ENCODE peak calls at places on chromosome 18, in ten cellular contexts. Q is fibroblast of mammary gland; E is IMR-90; B is astrocyte; S is activated T-cell treated with anti-CD3 and anti-CD28 coated beads, Interleukin-2, amount 50 U/mL, for 48 hours; T is RCC 7860; O is HuH-7.5; X is hippocampal formation; C is fibroblast of the aortic adventitia; F is choroid plexus epithelial cell. N is an unnamed sample.

GRCh38 chr18:46632401-46633089 is 24.5 kb downstream of the LOXHD1 start:
- DNase-seq in F (peak), Q (peak), X (peak), B (peak), T (peak), E (peak), C (peak), O (no peak), S (no peak), N (no peak)

GRCh38 chr18:37778417-37779165 is 213.0 kb upstream of the CELF4 start:
- DNase-seq in X (peak), F (peak), C (no peak), T (peak), B (no peak), O (peak), S (peak), Q (peak), E (no peak), N (peak)

GRCh38 chr18:62717850-62718229 is 2.5 kb downstream of the PHLPP1 start:
- DNase-seq in T (no peak), C (peak), S (no peak), B (peak), Q (peak), O (no peak), X (peak), E (peak), F (peak), N (peak)

GRCh38 chr18:30684825-30685481 is 357.6 kb downstream of the DSC3 start:
- DNase-seq in X (no peak), C (no peak), T (no peak), E (no peak), Q (no peak), O (no peak), F (no peak), B (no peak), S (no peak), N (no peak)

GRCh38 chr18:55338955-55339662 is 248.9 kb downstream of the TCF4 start:
- DNase-seq in B (peak), T (no peak), Q (peak), F (peak), C (peak), O (no peak), E (peak), S (no peak), X (no peak), N (peak)

GRCh38 chr18:77086034-77086433 is 46.5 kb downstream of the MBP start:
- DNase-seq in Q (peak), T (no peak), E (peak), S (no peak), X (no peak), C (peak), O (no peak), B (peak), F (peak), N (peak)

GRCh38 chr18:74299746-74300145 is 8.0 kb upstream of the CYB5A start:
- DNase-seq in C (peak), S (no peak), E (peak), T (peak), Q (peak), X (no peak), F (no peak), O (no peak), B (peak), N (no peak)

GRCh38 chr18:23652232-23652631 is 10.5 kb downstream of the ANKRD29 start:
- DNase-seq in T (no peak), B (no peak), E (no peak), O (no peak), S (no peak), Q (no peak), F (no peak), C (no peak), X (no peak), N (no peak)

GRCh38 chr18:54843302-54843701 is 15.0 kb downstream of the RAB27B start:
- DNase-seq in S (no peak), X (no peak), C (no peak), O (no peak), B (no peak), Q (peak), E (peak), F (peak), T (no peak), N (no peak)

GRCh38 chr18:69569133-69569532 is 168.4 kb downstream of the DOK6 start:
- DNase-seq in E (no peak), T (no peak), X (no peak), F (no peak), S (no peak), C (no peak), B (no peak), O (no peak), Q (no peak), N (no peak)

GRCh38 chr18:26655614-26656400 is 107.5 kb upstream of the KCTD1 start:
- DNase-seq in O (peak), Q (peak), F (peak), X (peak), S (no peak), E (peak), B (peak), T (peak), C (peak), N (peak)

GRCh38 chr18:80252136-80252535 is 4.8 kb upstream of the PARD6G start:
- DNase-seq in X (no peak), F (peak), O (no peak), C (peak), S (peak), B (peak), T (no peak), E (peak), Q (peak), N (peak)